ENCODE peak calls at places on chromosomes 13 and 19, in four cellular contexts. M, Z, Y and L are unnamed samples.

GRCh38 chr19:45403781-45404556 is 900 bp downstream of the PPP1R13L start:
- DNase-seq in M (peak), Z (no peak), Y (peak), L (peak)

GRCh38 chr13:98581971-98582702 is 5.2 kb upstream of the STK24 start:
- DNase-seq in M (no peak), Z (peak), Y (peak), L (peak)

GRCh38 chr19:12646551-12646950 is 20.0 kb downstream of the MAN2B1 start:
- DNase-seq in M (no peak), Z (no peak), Y (no peak), L (no peak)

GRCh38 chr19:17348700-17349099 is 11.3 kb downstream of the GTPBP3 start:
- DNase-seq in M (no peak), Z (no peak), Y (peak), L (peak)

GRCh38 chr13:46492946-46493345 is 60.0 kb upstream of the LRCH1 start:
- DNase-seq in M (no peak), Z (no peak), Y (no peak), L (peak)

GRCh38 chr13:36096411-36097184 is 34.6 kb downstream of the DCLK1 start:
- DNase-seq in M (no peak), Z (no peak), Y (no peak), L (no peak)

GRCh38 chr13:26163812-26164211 is 58.3 kb downstream of the RNF6 start:
- DNase-seq in M (no peak), Z (no peak), Y (no peak), L (no peak)

GRCh38 chr19:58001895-58002369 is 688 bp downstream of the ZNF606 start:
- DNase-seq in M (no peak), Z (no peak), Y (no peak), L (peak)

GRCh38 chr19:2755448-2755705 is 15.6 kb upstream of the SLC39A3 start:
- DNase-seq in M (no peak), Z (no peak), Y (no peak), L (no peak)

GRCh38 chr19:38190793-38191192 is 33.2 kb downstream of the DPF1 start:
- DNase-seq in M (no peak), Z (no peak), Y (no peak), L (no peak)

GRCh38 chr19:10430505-10431253 is 10.3 kb downstream of the PDE4A start:
- DNase-seq in M (no peak), Z (no peak), Y (peak), L (no peak)

GRCh38 chr13:22915442-22916082 is 265.2 kb upstream of the SGCG start:
- DNase-seq in M (no peak), Z (peak), Y (peak), L (peak)

GRCh38 chr19:58274771-58275199 is 4.0 kb upstream of the ZNF8 start:
- DNase-seq in M (no peak), Z (no peak), Y (no peak), L (no peak)

GRCh38 chr19:3284759-3285646 is 60.5 kb downstream of the CELF5 start:
- DNase-seq in M (peak), Z (no peak), Y (peak), L (peak)

GRCh38 chr19:49425178-49425577 is at the start of gene GFY:
- DNase-seq in M (no peak), Z (no peak), Y (no peak), L (no peak)

GRCh38 chr13:101452519-101453485 is at the start of gene ITGBL1:
- DNase-seq in M (no peak), Z (no peak), Y (no peak), L (no peak)

GRCh38 chr13:30734434-30734833 is 909 bp upstream of the ALOX5AP start:
- DNase-seq in M (peak), Z (no peak), Y (no peak), L (no peak)

GRCh38 chr13:79196366-79196765 is 209.7 kb downstream of the RBM26 start:
- DNase-seq in M (no peak), Z (no peak), Y (no peak), L (no peak)

GRCh38 chr13:45040626-45041025 is 51.3 kb downstream of the GPALPP1 start:
- DNase-seq in M (no peak), Z (no peak), Y (no peak), L (no peak)

GRCh38 chr19:16509141-16510061 is 13.2 kb downstream of the C19orf44 start:
- DNase-seq in M (no peak), Z (no peak), Y (no peak), L (no peak)

GRCh38 chr13:57878291-57878690 is 246.7 kb downstream of the PCDH17 start:
- DNase-seq in M (no peak), Z (no peak), Y (no peak), L (no peak)

GRCh38 chr13:50208826-50209335 is 193.6 kb downstream of the KCNRG start:
- DNase-seq in M (no peak), Z (no peak), Y (no peak), L (peak)